ENCODE peak calls at places on chromosomes 6 and 20, in ten cellular contexts. One of them, this sample, is unnamed.

GRCh38 chr6:79005497-79005896 is 72.6 kb downstream of the PHIP start:
- DNase-seq in lung microvascular endothelial cell: no peak
- DNase-seq in RWPE2: no peak
- DNase-seq in activated CD8-positive, alpha-beta memory T cell treated with anti-CD3 and anti-CD28 coated beads for 24 hours: no peak
- DNase-seq in islet precursor cell: no peak
- DNase-seq in activated T-cell treated with anti-CD3 and anti-CD28 coated beads, Interleukin-2, amount 50 U/mL, for 24 hours: no peak
- DNase-seq in IMR-90: no peak
- DNase-seq in T-helper 2 cell treated with Interferon-gamma antibody and Interleukin-4, amounts not matched to agents 5 μg/mL and 100 μg/mL, for 36 hours: no peak
- DNase-seq in endothelial cell of umbilical vein: no peak
- DNase-seq in psoas muscle: no peak
- DNase-seq in this sample: no peak

GRCh38 chr6:75563032-75563431 is 38.6 kb upstream of the SENP6 start:
- DNase-seq in activated CD8-positive, alpha-beta memory T cell treated with anti-CD3 and anti-CD28 coated beads for 24 hours: no peak
- DNase-seq in RWPE2: no peak
- DNase-seq in activated T-cell treated with anti-CD3 and anti-CD28 coated beads, Interleukin-2, amount 50 U/mL, for 24 hours: no peak
- DNase-seq in endothelial cell of umbilical vein: peak
- DNase-seq in islet precursor cell: peak
- DNase-seq in T-helper 2 cell treated with Interferon-gamma antibody and Interleukin-4, amounts not matched to agents 5 μg/mL and 100 μg/mL, for 36 hours: no peak
- DNase-seq in psoas muscle: no peak
- DNase-seq in IMR-90: peak
- DNase-seq in lung microvascular endothelial cell: peak
- DNase-seq in this sample: no peak

GRCh38 chr6:25749837-25750236 is 4.7 kb upstream of the SLC17A4 start:
- DNase-seq in T-helper 2 cell treated with Interferon-gamma antibody and Interleukin-4, amounts not matched to agents 5 μg/mL and 100 μg/mL, for 36 hours: no peak
- DNase-seq in islet precursor cell: no peak
- DNase-seq in activated T-cell treated with anti-CD3 and anti-CD28 coated beads, Interleukin-2, amount 50 U/mL, for 24 hours: no peak
- DNase-seq in activated CD8-positive, alpha-beta memory T cell treated with anti-CD3 and anti-CD28 coated beads for 24 hours: no peak
- DNase-seq in IMR-90: no peak
- DNase-seq in psoas muscle: no peak
- DNase-seq in lung microvascular endothelial cell: no peak
- DNase-seq in endothelial cell of umbilical vein: no peak
- DNase-seq in RWPE2: no peak
- DNase-seq in this sample: no peak

GRCh38 chr6:106339334-106340029 is 13.9 kb upstream of the ATG5 start:
- DNase-seq in IMR-90: peak
- DNase-seq in endothelial cell of umbilical vein: peak
- DNase-seq in activated CD8-positive, alpha-beta memory T cell treated with anti-CD3 and anti-CD28 coated beads for 24 hours: peak
- DNase-seq in islet precursor cell: peak
- DNase-seq in psoas muscle: no peak
- DNase-seq in RWPE2: peak
- DNase-seq in activated T-cell treated with anti-CD3 and anti-CD28 coated beads, Interleukin-2, amount 50 U/mL, for 24 hours: peak
- DNase-seq in lung microvascular endothelial cell: peak
- DNase-seq in T-helper 2 cell treated with Interferon-gamma antibody and Interleukin-4, amounts not matched to agents 5 μg/mL and 100 μg/mL, for 36 hours: peak
- DNase-seq in this sample: no peak

GRCh38 chr6:16712931-16713484 is 48.3 kb downstream of the ATXN1 start:
- DNase-seq in activated CD8-positive, alpha-beta memory T cell treated with anti-CD3 and anti-CD28 coated beads for 24 hours: no peak
- DNase-seq in RWPE2: no peak
- DNase-seq in lung microvascular endothelial cell: peak
- DNase-seq in islet precursor cell: no peak
- DNase-seq in T-helper 2 cell treated with Interferon-gamma antibody and Interleukin-4, amounts not matched to agents 5 μg/mL and 100 μg/mL, for 36 hours: no peak
- DNase-seq in endothelial cell of umbilical vein: peak
- DNase-seq in psoas muscle: no peak
- DNase-seq in IMR-90: peak
- DNase-seq in activated T-cell treated with anti-CD3 and anti-CD28 coated beads, Interleukin-2, amount 50 U/mL, for 24 hours: no peak
- DNase-seq in this sample: no peak

GRCh38 chr6:123053602-123054225 is 57.7 kb downstream of the CLVS2 start:
- DNase-seq in IMR-90: no peak
- DNase-seq in psoas muscle: no peak
- DNase-seq in lung microvascular endothelial cell: no peak
- DNase-seq in activated T-cell treated with anti-CD3 and anti-CD28 coated beads, Interleukin-2, amount 50 U/mL, for 24 hours: no peak
- DNase-seq in activated CD8-positive, alpha-beta memory T cell treated with anti-CD3 and anti-CD28 coated beads for 24 hours: no peak
- DNase-seq in T-helper 2 cell treated with Interferon-gamma antibody and Interleukin-4, amounts not matched to agents 5 μg/mL and 100 μg/mL, for 36 hours: no peak
- DNase-seq in RWPE2: no peak
- DNase-seq in endothelial cell of umbilical vein: no peak
- DNase-seq in islet precursor cell: no peak
- DNase-seq in this sample: no peak

GRCh38 chr6:31471711-31472110 is 26.2 kb upstream of the MICB start:
- DNase-seq in lung microvascular endothelial cell: no peak
- DNase-seq in T-helper 2 cell treated with Interferon-gamma antibody and Interleukin-4, amounts not matched to agents 5 μg/mL and 100 μg/mL, for 36 hours: no peak
- DNase-seq in islet precursor cell: no peak
- DNase-seq in endothelial cell of umbilical vein: no peak
- DNase-seq in IMR-90: no peak
- DNase-seq in activated CD8-positive, alpha-beta memory T cell treated with anti-CD3 and anti-CD28 coated beads for 24 hours: no peak
- DNase-seq in psoas muscle: no peak
- DNase-seq in activated T-cell treated with anti-CD3 and anti-CD28 coated beads, Interleukin-2, amount 50 U/mL, for 24 hours: no peak
- DNase-seq in RWPE2: no peak
- DNase-seq in this sample: no peak

GRCh38 chr20:17316316-17317038 is 89.6 kb downstream of the PCSK2 start:
- DNase-seq in activated CD8-positive, alpha-beta memory T cell treated with anti-CD3 and anti-CD28 coated beads for 24 hours: no peak
- DNase-seq in IMR-90: no peak
- DNase-seq in T-helper 2 cell treated with Interferon-gamma antibody and Interleukin-4, amounts not matched to agents 5 μg/mL and 100 μg/mL, for 36 hours: no peak
- DNase-seq in lung microvascular endothelial cell: no peak
- DNase-seq in RWPE2: no peak
- DNase-seq in psoas muscle: no peak
- DNase-seq in activated T-cell treated with anti-CD3 and anti-CD28 coated beads, Interleukin-2, amount 50 U/mL, for 24 hours: no peak
- DNase-seq in islet precursor cell: no peak
- DNase-seq in endothelial cell of umbilical vein: no peak
- DNase-seq in this sample: no peak

GRCh38 chr20:17790308-17790707 is 90.5 kb downstream of the BANF2 start:
- DNase-seq in T-helper 2 cell treated with Interferon-gamma antibody and Interleukin-4, amounts not matched to agents 5 μg/mL and 100 μg/mL, for 36 hours: no peak
- DNase-seq in RWPE2: no peak
- DNase-seq in islet precursor cell: no peak
- DNase-seq in activated T-cell treated with anti-CD3 and anti-CD28 coated beads, Interleukin-2, amount 50 U/mL, for 24 hours: no peak
- DNase-seq in activated CD8-positive, alpha-beta memory T cell treated with anti-CD3 and anti-CD28 coated beads for 24 hours: no peak
- DNase-seq in psoas muscle: peak
- DNase-seq in IMR-90: peak
- DNase-seq in endothelial cell of umbilical vein: no peak
- DNase-seq in lung microvascular endothelial cell: no peak
- DNase-seq in this sample: no peak

GRCh38 chr6:33426590-33427563 is 7.0 kb downstream of the SYNGAP1 start:
- DNase-seq in lung microvascular endothelial cell: peak
- DNase-seq in islet precursor cell: no peak
- DNase-seq in endothelial cell of umbilical vein: no peak
- DNase-seq in activated T-cell treated with anti-CD3 and anti-CD28 coated beads, Interleukin-2, amount 50 U/mL, for 24 hours: peak
- DNase-seq in RWPE2: no peak
- DNase-seq in T-helper 2 cell treated with Interferon-gamma antibody and Interleukin-4, amounts not matched to agents 5 μg/mL and 100 μg/mL, for 36 hours: peak
- DNase-seq in activated CD8-positive, alpha-beta memory T cell treated with anti-CD3 and anti-CD28 coated beads for 24 hours: no peak
- DNase-seq in IMR-90: no peak
- DNase-seq in psoas muscle: no peak
- DNase-seq in this sample: no peak

GRCh38 chr6:31004285-31004684 is 6.0 kb upstream of the MUC22 start:
- DNase-seq in RWPE2: no peak
- DNase-seq in islet precursor cell: no peak
- DNase-seq in lung microvascular endothelial cell: no peak
- DNase-seq in activated T-cell treated with anti-CD3 and anti-CD28 coated beads, Interleukin-2, amount 50 U/mL, for 24 hours: no peak
- DNase-seq in endothelial cell of umbilical vein: no peak
- DNase-seq in psoas muscle: no peak
- DNase-seq in T-helper 2 cell treated with Interferon-gamma antibody and Interleukin-4, amounts not matched to agents 5 μg/mL and 100 μg/mL, for 36 hours: no peak
- DNase-seq in activated CD8-positive, alpha-beta memory T cell treated with anti-CD3 and anti-CD28 coated beads for 24 hours: no peak
- DNase-seq in IMR-90: no peak
- DNase-seq in this sample: no peak

GRCh38 chr6:53466257-53466656 is 78.6 kb downstream of the GCLC start:
- DNase-seq in activated T-cell treated with anti-CD3 and anti-CD28 coated beads, Interleukin-2, amount 50 U/mL, for 24 hours: no peak
- DNase-seq in endothelial cell of umbilical vein: no peak
- DNase-seq in islet precursor cell: no peak
- DNase-seq in T-helper 2 cell treated with Interferon-gamma antibody and Interleukin-4, amounts not matched to agents 5 μg/mL and 100 μg/mL, for 36 hours: no peak
- DNase-seq in IMR-90: peak
- DNase-seq in activated CD8-positive, alpha-beta memory T cell treated with anti-CD3 and anti-CD28 coated beads for 24 hours: no peak
- DNase-seq in psoas muscle: no peak
- DNase-seq in lung microvascular endothelial cell: no peak
- DNase-seq in RWPE2: no peak
- DNase-seq in this sample: no peak

GRCh38 chr6:163442336-163442735 is 27.8 kb downstream of the QKI start:
- DNase-seq in IMR-90: no peak
- DNase-seq in activated CD8-positive, alpha-beta memory T cell treated with anti-CD3 and anti-CD28 coated beads for 24 hours: no peak
- DNase-seq in activated T-cell treated with anti-CD3 and anti-CD28 coated beads, Interleukin-2, amount 50 U/mL, for 24 hours: no peak
- DNase-seq in RWPE2: no peak
- DNase-seq in endothelial cell of umbilical vein: no peak
- DNase-seq in islet precursor cell: no peak
- DNase-seq in T-helper 2 cell treated with Interferon-gamma antibody and Interleukin-4, amounts not matched to agents 5 μg/mL and 100 μg/mL, for 36 hours: no peak
- DNase-seq in psoas muscle: no peak
- DNase-seq in lung microvascular endothelial cell: no peak
- DNase-seq in this sample: no peak

GRCh38 chr6:109139109-109139508 is 43.8 kb downstream of the CEP57L1 start:
- DNase-seq in T-helper 2 cell treated with Interferon-gamma antibody and Interleukin-4, amounts not matched to agents 5 μg/mL and 100 μg/mL, for 36 hours: no peak
- DNase-seq in RWPE2: no peak
- DNase-seq in psoas muscle: no peak
- DNase-seq in activated CD8-positive, alpha-beta memory T cell treated with anti-CD3 and anti-CD28 coated beads for 24 hours: no peak
- DNase-seq in IMR-90: peak
- DNase-seq in endothelial cell of umbilical vein: no peak
- DNase-seq in lung microvascular endothelial cell: peak
- DNase-seq in activated T-cell treated with anti-CD3 and anti-CD28 coated beads, Interleukin-2, amount 50 U/mL, for 24 hours: no peak
- DNase-seq in islet precursor cell: no peak
- DNase-seq in this sample: no peak

GRCh38 chr6:158567871-158568401 is 8.0 kb downstream of the TMEM181 start:
- DNase-seq in IMR-90: no peak
- DNase-seq in T-helper 2 cell treated with Interferon-gamma antibody and Interleukin-4, amounts not matched to agents 5 μg/mL and 100 μg/mL, for 36 hours: no peak
- DNase-seq in lung microvascular endothelial cell: no peak
- DNase-seq in islet precursor cell: peak
- DNase-seq in endothelial cell of umbilical vein: no peak
- DNase-seq in psoas muscle: no peak
- DNase-seq in RWPE2: no peak
- DNase-seq in activated T-cell treated with anti-CD3 and anti-CD28 coated beads, Interleukin-2, amount 50 U/mL, for 24 hours: no peak
- DNase-seq in activated CD8-positive, alpha-beta memory T cell treated with anti-CD3 and anti-CD28 coated beads for 24 hours: no peak
- DNase-seq in this sample: peak

GRCh38 chr6:24903681-24904080 is 32.1 kb downstream of the RIPOR2 start:
- DNase-seq in RWPE2: no peak
- DNase-seq in islet precursor cell: no peak
- DNase-seq in lung microvascular endothelial cell: no peak
- DNase-seq in activated T-cell treated with anti-CD3 and anti-CD28 coated beads, Interleukin-2, amount 50 U/mL, for 24 hours: no peak
- DNase-seq in endothelial cell of umbilical vein: no peak
- DNase-seq in T-helper 2 cell treated with Interferon-gamma antibody and Interleukin-4, amounts not matched to agents 5 μg/mL and 100 μg/mL, for 36 hours: no peak
- DNase-seq in activated CD8-positive, alpha-beta memory T cell treated with anti-CD3 and anti-CD28 coated beads for 24 hours: no peak
- DNase-seq in psoas muscle: no peak
- DNase-seq in IMR-90: no peak
- DNase-seq in this sample: no peak

GRCh38 chr20:37228656-37229055 is 33.0 kb downstream of the GHRH start:
- DNase-seq in T-helper 2 cell treated with Interferon-gamma antibody and Interleukin-4, amounts not matched to agents 5 μg/mL and 100 μg/mL, for 36 hours: no peak
- DNase-seq in endothelial cell of umbilical vein: no peak
- DNase-seq in activated CD8-positive, alpha-beta memory T cell treated with anti-CD3 and anti-CD28 coated beads for 24 hours: no peak
- DNase-seq in RWPE2: peak
- DNase-seq in islet precursor cell: no peak
- DNase-seq in activated T-cell treated with anti-CD3 and anti-CD28 coated beads, Interleukin-2, amount 50 U/mL, for 24 hours: no peak
- DNase-seq in psoas muscle: peak
- DNase-seq in IMR-90: no peak
- DNase-seq in lung microvascular endothelial cell: no peak
- DNase-seq in this sample: no peak

GRCh38 chr6:87322304-87323212 is at the start of gene SMIM8:
- DNase-seq in psoas muscle: peak
- DNase-seq in T-helper 2 cell treated with Interferon-gamma antibody and Interleukin-4, amounts not matched to agents 5 μg/mL and 100 μg/mL, for 36 hours: peak
- DNase-seq in RWPE2: peak
- DNase-seq in activated CD8-positive, alpha-beta memory T cell treated with anti-CD3 and anti-CD28 coated beads for 24 hours: peak
- DNase-seq in IMR-90: peak
- DNase-seq in activated T-cell treated with anti-CD3 and anti-CD28 coated beads, Interleukin-2, amount 50 U/mL, for 24 hours: peak
- DNase-seq in islet precursor cell: peak
- DNase-seq in endothelial cell of umbilical vein: peak
- DNase-seq in lung microvascular endothelial cell: peak
- DNase-seq in this sample: peak

GRCh38 chr20:33656783-33657703 is 5.1 kb upstream of the C20orf144 start:
- DNase-seq in lung microvascular endothelial cell: no peak
- DNase-seq in activated T-cell treated with anti-CD3 and anti-CD28 coated beads, Interleukin-2, amount 50 U/mL, for 24 hours: no peak
- DNase-seq in endothelial cell of umbilical vein: no peak
- DNase-seq in psoas muscle: no peak
- DNase-seq in IMR-90: no peak
- DNase-seq in activated CD8-positive, alpha-beta memory T cell treated with anti-CD3 and anti-CD28 coated beads for 24 hours: no peak
- DNase-seq in islet precursor cell: no peak
- DNase-seq in RWPE2: no peak
- DNase-seq in T-helper 2 cell treated with Interferon-gamma antibody and Interleukin-4, amounts not matched to agents 5 μg/mL and 100 μg/mL, for 36 hours: no peak
- DNase-seq in this sample: no peak

GRCh38 chr6:17907467-17908229 is 79.8 kb downstream of the KIF13A start:
- DNase-seq in RWPE2: peak
- DNase-seq in activated CD8-positive, alpha-beta memory T cell treated with anti-CD3 and anti-CD28 coated beads for 24 hours: no peak
- DNase-seq in T-helper 2 cell treated with Interferon-gamma antibody and Interleukin-4, amounts not matched to agents 5 μg/mL and 100 μg/mL, for 36 hours: no peak
- DNase-seq in islet precursor cell: peak
- DNase-seq in lung microvascular endothelial cell: no peak
- DNase-seq in IMR-90: peak
- DNase-seq in endothelial cell of umbilical vein: no peak
- DNase-seq in activated T-cell treated with anti-CD3 and anti-CD28 coated beads, Interleukin-2, amount 50 U/mL, for 24 hours: no peak
- DNase-seq in psoas muscle: peak
- DNase-seq in this sample: no peak

GRCh38 chr6:122406187-122406586 is 6.7 kb downstream of the HSF2 start:
- DNase-seq in psoas muscle: no peak
- DNase-seq in RWPE2: no peak
- DNase-seq in activated T-cell treated with anti-CD3 and anti-CD28 coated beads, Interleukin-2, amount 50 U/mL, for 24 hours: no peak
- DNase-seq in IMR-90: no peak
- DNase-seq in T-helper 2 cell treated with Interferon-gamma antibody and Interleukin-4, amounts not matched to agents 5 μg/mL and 100 μg/mL, for 36 hours: no peak
- DNase-seq in lung microvascular endothelial cell: no peak
- DNase-seq in endothelial cell of umbilical vein: no peak
- DNase-seq in activated CD8-positive, alpha-beta memory T cell treated with anti-CD3 and anti-CD28 coated beads for 24 hours: no peak
- DNase-seq in islet precursor cell: no peak
- DNase-seq in this sample: no peak

GRCh38 chr6:26555505-26556262 is 17.5 kb downstream of the HMGN4 start:
- DNase-seq in activated CD8-positive, alpha-beta memory T cell treated with anti-CD3 and anti-CD28 coated beads for 24 hours: no peak
- DNase-seq in RWPE2: no peak
- DNase-seq in IMR-90: peak
- DNase-seq in endothelial cell of umbilical vein: no peak
- DNase-seq in activated T-cell treated with anti-CD3 and anti-CD28 coated beads, Interleukin-2, amount 50 U/mL, for 24 hours: no peak
- DNase-seq in psoas muscle: no peak
- DNase-seq in lung microvascular endothelial cell: no peak
- DNase-seq in islet precursor cell: peak
- DNase-seq in T-helper 2 cell treated with Interferon-gamma antibody and Interleukin-4, amounts not matched to agents 5 μg/mL and 100 μg/mL, for 36 hours: no peak
- DNase-seq in this sample: no peak

GRCh38 chr6:125002090-125002741 is 40.0 kb downstream of the RNF217 start:
- DNase-seq in islet precursor cell: peak
- DNase-seq in psoas muscle: no peak
- DNase-seq in IMR-90: peak
- DNase-seq in RWPE2: no peak
- DNase-seq in activated T-cell treated with anti-CD3 and anti-CD28 coated beads, Interleukin-2, amount 50 U/mL, for 24 hours: no peak
- DNase-seq in lung microvascular endothelial cell: no peak
- DNase-seq in activated CD8-positive, alpha-beta memory T cell treated with anti-CD3 and anti-CD28 coated beads for 24 hours: no peak
- DNase-seq in endothelial cell of umbilical vein: peak
- DNase-seq in T-helper 2 cell treated with Interferon-gamma antibody and Interleukin-4, amounts not matched to agents 5 μg/mL and 100 μg/mL, for 36 hours: no peak
- DNase-seq in this sample: no peak

GRCh38 chr6:56510984-56511531 is 131.6 kb downstream of the DST start:
- DNase-seq in psoas muscle: no peak
- DNase-seq in T-helper 2 cell treated with Interferon-gamma antibody and Interleukin-4, amounts not matched to agents 5 μg/mL and 100 μg/mL, for 36 hours: no peak
- DNase-seq in islet precursor cell: no peak
- DNase-seq in RWPE2: no peak
- DNase-seq in lung microvascular endothelial cell: peak
- DNase-seq in activated T-cell treated with anti-CD3 and anti-CD28 coated beads, Interleukin-2, amount 50 U/mL, for 24 hours: no peak
- DNase-seq in endothelial cell of umbilical vein: no peak
- DNase-seq in IMR-90: peak
- DNase-seq in activated CD8-positive, alpha-beta memory T cell treated with anti-CD3 and anti-CD28 coated beads for 24 hours: no peak
- DNase-seq in this sample: no peak

GRCh38 chr6:113655761-113656160 is 201.4 kb upstream of the MARCKS start:
- DNase-seq in IMR-90: no peak
- DNase-seq in islet precursor cell: no peak
- DNase-seq in activated T-cell treated with anti-CD3 and anti-CD28 coated beads, Interleukin-2, amount 50 U/mL, for 24 hours: no peak
- DNase-seq in endothelial cell of umbilical vein: no peak
- DNase-seq in psoas muscle: no peak
- DNase-seq in lung microvascular endothelial cell: no peak
- DNase-seq in RWPE2: no peak
- DNase-seq in T-helper 2 cell treated with Interferon-gamma antibody and Interleukin-4, amounts not matched to agents 5 μg/mL and 100 μg/mL, for 36 hours: no peak
- DNase-seq in activated CD8-positive, alpha-beta memory T cell treated with anti-CD3 and anti-CD28 coated beads for 24 hours: no peak
- DNase-seq in this sample: no peak

GRCh38 chr6:53752856-53753255 is 41.9 kb upstream of the LRRC1 start:
- DNase-seq in islet precursor cell: no peak
- DNase-seq in RWPE2: no peak
- DNase-seq in activated T-cell treated with anti-CD3 and anti-CD28 coated beads, Interleukin-2, amount 50 U/mL, for 24 hours: no peak
- DNase-seq in IMR-90: peak
- DNase-seq in endothelial cell of umbilical vein: peak
- DNase-seq in psoas muscle: no peak
- DNase-seq in lung microvascular endothelial cell: peak
- DNase-seq in T-helper 2 cell treated with Interferon-gamma antibody and Interleukin-4, amounts not matched to agents 5 μg/mL and 100 μg/mL, for 36 hours: no peak
- DNase-seq in activated CD8-positive, alpha-beta memory T cell treated with anti-CD3 and anti-CD28 coated beads for 24 hours: no peak
- DNase-seq in this sample: no peak

GRCh38 chr20:20210327-20210726 is 157.6 kb upstream of the INSM1 start:
- DNase-seq in activated T-cell treated with anti-CD3 and anti-CD28 coated beads, Interleukin-2, amount 50 U/mL, for 24 hours: no peak
- DNase-seq in activated CD8-positive, alpha-beta memory T cell treated with anti-CD3 and anti-CD28 coated beads for 24 hours: no peak
- DNase-seq in RWPE2: no peak
- DNase-seq in islet precursor cell: peak
- DNase-seq in lung microvascular endothelial cell: no peak
- DNase-seq in endothelial cell of umbilical vein: no peak
- DNase-seq in T-helper 2 cell treated with Interferon-gamma antibody and Interleukin-4, amounts not matched to agents 5 μg/mL and 100 μg/mL, for 36 hours: no peak
- DNase-seq in IMR-90: no peak
- DNase-seq in psoas muscle: no peak
- DNase-seq in this sample: no peak

GRCh38 chr6:136226027-136226673 is 24.0 kb downstream of the MTFR2 start:
- DNase-seq in activated T-cell treated with anti-CD3 and anti-CD28 coated beads, Interleukin-2, amount 50 U/mL, for 24 hours: peak
- DNase-seq in endothelial cell of umbilical vein: peak
- DNase-seq in psoas muscle: peak
- DNase-seq in islet precursor cell: no peak
- DNase-seq in T-helper 2 cell treated with Interferon-gamma antibody and Interleukin-4, amounts not matched to agents 5 μg/mL and 100 μg/mL, for 36 hours: peak
- DNase-seq in IMR-90: peak
- DNase-seq in lung microvascular endothelial cell: peak
- DNase-seq in RWPE2: no peak
- DNase-seq in activated CD8-positive, alpha-beta memory T cell treated with anti-CD3 and anti-CD28 coated beads for 24 hours: peak
- DNase-seq in this sample: no peak